ENCODE peak calls at places on chromosomes 1 and 21, in six cellular contexts. N is Panc1, O is HepG2, T is prostate gland, E is sigmoid colon, B is stomach. V is an unnamed sample.
A peak's percentile ranks its signal among the peaks of the same experiment; 100 is the strongest.

GRCh38 chr1:52249831-52250230 is 107.9 kb downstream of the ZFYVE9 start:
- DNase-seq in O (no peak), T (no peak), E (no peak), N (no peak), B (no peak), V (no peak)

GRCh38 chr21:45979141-45979631 is 2.4 kb upstream of the COL6A1 start:
- DNase-seq in N (no peak), B (no peak), O (no peak), E (peak; percentile 79), T (no peak), V (no peak)

GRCh38 chr1:5720045-5720444 is 272.2 kb downstream of the NPHP4 start:
- DNase-seq in T (no peak), E (no peak), N (no peak), O (no peak), B (peak; percentile 20), V (no peak)

GRCh38 chr1:110425611-110426152 is 18.2 kb upstream of the LAMTOR5 start:
- DNase-seq in O (no peak), N (no peak), E (peak; percentile 61), T (no peak), B (no peak), V (no peak)

GRCh38 chr1:176466514-176466913 is 3.5 kb downstream of the PAPPA2 start:
- DNase-seq in B (no peak), T (no peak), O (peak; percentile 19), E (no peak), N (peak; percentile 8), V (no peak)

GRCh38 chr1:233112184-233113008 is 162.0 kb downstream of the NTPCR start:
- DNase-seq in O (no peak), E (no peak), T (no peak), N (no peak), B (no peak), V (no peak)

GRCh38 chr1:63557365-63557987 is 34.2 kb downstream of the EFCAB7 start:
- DNase-seq in N (peak; percentile 22), E (no peak), B (no peak), T (no peak), O (peak; percentile 24), V (no peak)

GRCh38 chr1:15211424-15211823 is 35.6 kb upstream of the FHAD1 start:
- DNase-seq in N (no peak), T (no peak), E (no peak), O (no peak), B (no peak), V (no peak)

GRCh38 chr1:7644906-7645750 is 126.0 kb upstream of the VAMP3 start:
- DNase-seq in O (peak; percentile 15), B (peak; percentile 88), N (no peak), T (no peak), E (no peak), V (no peak)

GRCh38 chr21:41507521-41508414 is at the start of gene TMPRSS2:
- DNase-seq in B (peak; percentile 92), E (no peak), O (no peak), N (no peak), T (peak; percentile 83), V (no peak)

GRCh38 chr1:64929221-64929620 is 37.1 kb downstream of the JAK1 start:
- DNase-seq in E (no peak), N (no peak), B (no peak), T (no peak), O (no peak), V (no peak)

GRCh38 chr1:242629396-242629795 is 104.9 kb upstream of the PLD5 start:
- DNase-seq in E (no peak), O (no peak), T (no peak), N (peak; percentile 86), B (no peak), V (no peak)

GRCh38 chr1:29761159-29761928 is 525.0 kb downstream of the PTPRU start:
- DNase-seq in E (peak; percentile 27), B (no peak), O (no peak), T (no peak), N (no peak), V (peak; percentile 67)

GRCh38 chr21:46457801-46458314 is 833 bp upstream of the DIP2A start:
- DNase-seq in B (peak; percentile 30), T (peak; percentile 8), N (no peak), O (peak; percentile 21), E (peak; percentile 77), V (no peak)

GRCh38 chr1:53657256-53657805 is 81.6 kb downstream of the GLIS1 start:
- DNase-seq in B (no peak), T (no peak), O (no peak), N (no peak), E (no peak), V (no peak)

GRCh38 chr21:44485254-44485793 is 30.0 kb downstream of the LRRC3 start:
- DNase-seq in O (no peak), E (no peak), T (no peak), B (no peak), N (peak; percentile 55), V (no peak)

GRCh38 chr1:208868554-208868953 is 624.4 kb upstream of the PLXNA2 start:
- DNase-seq in N (no peak), T (no peak), E (no peak), B (no peak), O (no peak), V (no peak)

GRCh38 chr1:183764981-183765380 is 39.9 kb upstream of the RGL1 start:
- DNase-seq in N (no peak), B (no peak), O (no peak), E (no peak), T (no peak), V (no peak)

GRCh38 chr1:42957229-42957879 is 1.3 kb downstream of the SLC2A1 start:
- DNase-seq in E (no peak), B (no peak), N (no peak), T (peak; percentile 43), O (no peak), V (no peak)

GRCh38 chr1:86067626-86068025 is 88.9 kb downstream of the COL24A1 start:
- DNase-seq in B (no peak), T (no peak), E (no peak), O (no peak), N (no peak), V (no peak)

GRCh38 chr1:218538341-218538740 is 193.2 kb downstream of the TGFB2 start:
- DNase-seq in T (no peak), B (no peak), O (no peak), N (no peak), E (no peak), V (no peak)

GRCh38 chr1:80218112-80218511 is 1211.6 kb upstream of the ADGRL4 start:
- DNase-seq in T (no peak), N (peak; percentile 27), E (no peak), B (no peak), O (peak; percentile 20), V (no peak)

GRCh38 chr1:32894019-32894600 is 7.1 kb downstream of the TMEM54 start:
- DNase-seq in E (no peak), O (no peak), T (no peak), N (no peak), B (no peak), V (no peak)

GRCh38 chr1:225653463-225654276 is 747 bp upstream of the ENAH start:
- DNase-seq in O (peak; percentile 45), T (peak; percentile 65), E (peak; percentile 93), N (no peak), B (peak; percentile 64), V (no peak)

GRCh38 chr1:68229927-68230812 is 2.2 kb downstream of the WLS start:
- DNase-seq in O (no peak), B (no peak), N (no peak), E (no peak), T (no peak), V (no peak)
- H3K27me3 ChIP-seq in O (peaks cover 1% of the 10 kb centered on the region), B (peaks cover 5% of the 10 kb centered on the region), N (peaks cover 4% of the 10 kb centered on the region), E (no peaks in the 10 kb centered on the region), T (no peaks in the 10 kb centered on the region), V (no peaks in the 10 kb centered on the region)

DNA sequence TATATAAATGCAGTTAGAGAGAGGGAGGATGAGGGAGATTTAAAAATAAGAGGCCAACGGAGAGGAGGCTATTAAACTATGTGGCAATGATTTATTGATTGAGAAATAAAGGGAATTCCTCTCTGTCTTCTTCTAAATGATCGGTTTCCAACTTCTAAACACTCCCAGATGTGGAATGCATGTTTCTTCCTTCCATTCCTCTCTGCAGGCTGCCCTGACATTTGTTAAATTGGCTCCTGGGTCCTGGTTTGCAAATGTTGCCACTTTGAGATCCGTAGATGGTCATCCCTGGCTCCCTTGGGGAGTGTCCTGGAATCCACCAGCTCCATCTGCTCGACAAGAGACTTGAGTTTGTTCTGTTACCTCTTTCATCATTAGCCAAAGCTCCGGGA is 10.3 kb upstream of the C1orf198 start:
- DNase-seq in E (peak; percentile 87), T (no peak), O (no peak), N (no peak), B (no peak), V (no peak)
- TF ChIP-seq POLR2AphosphoS5 in E (peak; percentile 69), T (peak; percentile 30), O (no peak), N (no peak), B (peak; percentile 52), V (peak; percentile 50)

GRCh38 chr1:247096958-247097357 is 7.2 kb downstream of the ZNF669 start:
- DNase-seq in O (no peak), B (no peak), T (no peak), E (no peak), N (no peak), V (no peak)

GRCh38 chr1:247104965-247105364 is 809 bp upstream of the ZNF669 start:
- DNase-seq in T (no peak), B (no peak), E (no peak), O (no peak), N (no peak), V (no peak)

GRCh38 chr1:247102381-247102780 is 1.8 kb downstream of the ZNF669 start:
- DNase-seq in N (no peak), E (no peak), B (no peak), O (no peak), T (no peak), V (no peak)

GRCh38 chr1:247103777-247104591 is at the start of gene ZNF669:
- DNase-seq in T (peak; percentile 96), O (peak; percentile 94), N (peak; percentile 86), B (peak; percentile 97), E (peak; percentile 99), V (peak; percentile 97)

GRCh38 chr1:247100676-247101279 is 3.4 kb downstream of the ZNF669 start:
- DNase-seq in B (no peak), O (no peak), T (no peak), E (no peak), N (no peak), V (no peak)
- H3K9me3 ChIP-seq in B (no peaks in the 10 kb centered on the region), O (no peaks in the 10 kb centered on the region), T (no peaks in the 10 kb centered on the region), E (no peaks in the 10 kb centered on the region), N (peaks cover 44% of the 10 kb centered on the region), V (peaks cover 7% of the 10 kb centered on the region)

DNA sequence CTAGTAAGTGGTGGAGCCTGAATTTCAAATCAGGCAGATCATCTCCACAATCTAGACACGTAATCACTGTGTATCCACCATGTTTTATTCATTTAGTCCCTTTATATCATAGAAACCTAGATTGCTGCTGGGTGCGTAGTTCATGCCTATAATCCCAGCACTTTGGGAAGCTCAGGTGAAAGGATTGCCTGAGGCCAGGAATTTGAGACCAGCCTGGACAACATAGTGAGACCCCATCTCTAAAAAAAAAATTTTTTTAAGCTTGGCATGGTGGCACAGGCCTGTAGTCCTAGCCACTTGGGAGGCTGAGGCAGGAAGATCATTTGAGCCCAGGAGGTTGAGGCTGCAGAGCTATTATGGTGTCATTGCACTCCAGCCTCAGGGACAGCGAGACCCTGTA is 10.1 kb downstream of the MED18 start:
- DNase-seq in T (no peak), N (no peak), E (peak; percentile 13), O (no peak), B (no peak), V (no peak)
- H3K27me3 ChIP-seq in T (no peaks in the 10 kb centered on the region), N (no peaks in the 10 kb centered on the region), E (no peaks in the 10 kb centered on the region), O (no peaks in the 10 kb centered on the region), B (no peaks in the 10 kb centered on the region), V (no peaks in the 10 kb centered on the region)